ENCODE peak calls at places on chromosomes 1 and 21, in five cellular contexts. One of them, this sample, is unnamed.

GRCh38 chr21:30044447-30045064 is 104.8 kb upstream of the GRIK1 start:
- DNase-seq in lower lobe of right lung: no peak
- DNase-seq in left ventricle myocardium inferior: no peak
- DNase-seq in MM.1S: peak; percentile 23
- DNase-seq in heart right ventricle: no peak
- DNase-seq in this sample: no peak

GRCh38 chr1:155479205-155479604 is 83.4 kb downstream of the ASH1L start:
- DNase-seq in left ventricle myocardium inferior: no peak
- DNase-seq in lower lobe of right lung: no peak
- DNase-seq in MM.1S: no peak
- DNase-seq in heart right ventricle: no peak
- DNase-seq in this sample: no peak

GRCh38 chr1:26786437-26787380 is 1.0 kb upstream of the PIGV start:
- DNase-seq in left ventricle myocardium inferior: peak; percentile 67
- DNase-seq in MM.1S: peak; percentile 42
- DNase-seq in heart right ventricle: peak; percentile 67
- DNase-seq in lower lobe of right lung: peak; percentile 66
- DNase-seq in this sample: no peak

GRCh38 chr1:176904057-176904815 is 260.3 kb downstream of the ASTN1 start:
- DNase-seq in left ventricle myocardium inferior: no peak
- DNase-seq in lower lobe of right lung: no peak
- DNase-seq in heart right ventricle: no peak
- DNase-seq in MM.1S: no peak
- DNase-seq in this sample: no peak

GRCh38 chr1:53128401-53128800 is 14.0 kb downstream of the SLC1A7 start:
- DNase-seq in left ventricle myocardium inferior: no peak
- DNase-seq in MM.1S: no peak
- DNase-seq in heart right ventricle: no peak
- DNase-seq in lower lobe of right lung: no peak
- DNase-seq in this sample: peak; percentile 8

GRCh38 chr1:40032240-40032891 is 8.2 kb upstream of the CAP1 start:
- DNase-seq in left ventricle myocardium inferior: no peak
- DNase-seq in lower lobe of right lung: no peak
- DNase-seq in MM.1S: peak; percentile 74
- DNase-seq in heart right ventricle: no peak
- DNase-seq in this sample: no peak

GRCh38 chr1:154155282-154155681 is 409 bp upstream of the NUP210L start:
- DNase-seq in MM.1S: no peak
- DNase-seq in heart right ventricle: no peak
- DNase-seq in lower lobe of right lung: peak; percentile 53
- DNase-seq in left ventricle myocardium inferior: no peak
- DNase-seq in this sample: no peak

GRCh38 chr1:153306303-153307220 is 6.2 kb downstream of the PGLYRP3 start:
- DNase-seq in left ventricle myocardium inferior: no peak
- DNase-seq in lower lobe of right lung: no peak
- DNase-seq in heart right ventricle: no peak
- DNase-seq in MM.1S: no peak
- DNase-seq in this sample: no peak

GRCh38 chr1:9271268-9271667 is 21.4 kb upstream of the SPSB1 start:
- DNase-seq in MM.1S: no peak
- DNase-seq in left ventricle myocardium inferior: no peak
- DNase-seq in lower lobe of right lung: no peak
- DNase-seq in heart right ventricle: no peak
- DNase-seq in this sample: no peak

GRCh38 chr21:42468511-42469131 is 27.4 kb downstream of the RSPH1 start:
- DNase-seq in MM.1S: no peak
- DNase-seq in heart right ventricle: no peak
- DNase-seq in lower lobe of right lung: no peak
- DNase-seq in left ventricle myocardium inferior: no peak
- DNase-seq in this sample: no peak

GRCh38 chr1:220113136-220113695 is 19.3 kb downstream of the IARS2 start:
- DNase-seq in lower lobe of right lung: no peak
- DNase-seq in MM.1S: peak; percentile 58
- DNase-seq in heart right ventricle: no peak
- DNase-seq in left ventricle myocardium inferior: no peak
- DNase-seq in this sample: no peak

GRCh38 chr1:175294179-175294756 is 101.7 kb upstream of the KIAA0040 start:
- DNase-seq in heart right ventricle: no peak
- DNase-seq in MM.1S: no peak
- DNase-seq in lower lobe of right lung: no peak
- DNase-seq in left ventricle myocardium inferior: no peak
- DNase-seq in this sample: no peak

GRCh38 chr1:174074757-174075156 is 52.6 kb upstream of the RC3H1 start:
- DNase-seq in left ventricle myocardium inferior: no peak
- DNase-seq in MM.1S: peak; percentile 33
- DNase-seq in heart right ventricle: no peak
- DNase-seq in lower lobe of right lung: no peak
- DNase-seq in this sample: no peak

GRCh38 chr1:64487061-64487460 is 17.1 kb downstream of the CACHD1 start:
- DNase-seq in lower lobe of right lung: no peak
- DNase-seq in MM.1S: no peak
- DNase-seq in left ventricle myocardium inferior: no peak
- DNase-seq in heart right ventricle: no peak
- DNase-seq in this sample: no peak

GRCh38 chr1:64489707-64490106 is 19.8 kb downstream of the CACHD1 start:
- DNase-seq in MM.1S: no peak
- DNase-seq in heart right ventricle: no peak
- DNase-seq in lower lobe of right lung: no peak
- DNase-seq in left ventricle myocardium inferior: no peak
- DNase-seq in this sample: no peak

GRCh38 chr1:64493864-64494263 is 23.9 kb downstream of the CACHD1 start:
- DNase-seq in lower lobe of right lung: no peak
- DNase-seq in MM.1S: no peak
- DNase-seq in heart right ventricle: no peak
- DNase-seq in left ventricle myocardium inferior: no peak
- DNase-seq in this sample: no peak

GRCh38 chr1:64488862-64489261 is 18.9 kb downstream of the CACHD1 start:
- DNase-seq in heart right ventricle: no peak
- DNase-seq in lower lobe of right lung: no peak
- DNase-seq in left ventricle myocardium inferior: no peak
- DNase-seq in MM.1S: no peak
- DNase-seq in this sample: no peak

GRCh38 chr1:64490204-64490818 is 20.4 kb downstream of the CACHD1 start:
- DNase-seq in left ventricle myocardium inferior: no peak
- DNase-seq in lower lobe of right lung: no peak
- DNase-seq in MM.1S: no peak
- DNase-seq in heart right ventricle: no peak
- DNase-seq in this sample: no peak
- TF ChIP-seq CTCF in left ventricle myocardium inferior: no peak
- TF ChIP-seq CTCF in lower lobe of right lung: no peak
- TF ChIP-seq CTCF in MM.1S: no peak
- TF ChIP-seq CTCF in heart right ventricle: no peak
- TF ChIP-seq CTCF in this sample: no peak

GRCh38 chr1:79633456-79633855 is 626.9 kb upstream of the ADGRL4 start:
- DNase-seq in left ventricle myocardium inferior: no peak
- DNase-seq in lower lobe of right lung: no peak
- DNase-seq in MM.1S: no peak
- DNase-seq in heart right ventricle: no peak
- DNase-seq in this sample: no peak
- H3K4me1 ChIP-seq in left ventricle myocardium inferior: no peaks in the 10 kb centered on the region
- H3K4me1 ChIP-seq in lower lobe of right lung: no peaks in the 10 kb centered on the region
- H3K4me1 ChIP-seq in MM.1S: no peaks in the 10 kb centered on the region
- H3K4me1 ChIP-seq in heart right ventricle: no peaks in the 10 kb centered on the region
- H3K4me1 ChIP-seq in this sample: no peaks in the 10 kb centered on the region

GRCh38 chr1:179108644-179109043 is 26.8 kb downstream of the TOR3A start:
- DNase-seq in heart right ventricle: no peak
- DNase-seq in MM.1S: no peak
- DNase-seq in lower lobe of right lung: no peak
- DNase-seq in left ventricle myocardium inferior: no peak
- DNase-seq in this sample: no peak
- H3K4me3 ChIP-seq in heart right ventricle: no peak overlapping the region
- H3K4me3 ChIP-seq in MM.1S: no peak overlapping the region
- H3K4me3 ChIP-seq in lower lobe of right lung: no peak overlapping the region
- H3K4me3 ChIP-seq in left ventricle myocardium inferior: no peak overlapping the region
- H3K4me3 ChIP-seq in this sample: no peak overlapping the region

GRCh38 chr1:111199881-111200801 is at the start of gene DENND2D:
- DNase-seq in heart right ventricle: peak; percentile 25
- DNase-seq in lower lobe of right lung: peak; percentile 76
- DNase-seq in left ventricle myocardium inferior: peak; percentile 32
- DNase-seq in MM.1S: no peak
- DNase-seq in this sample: peak; percentile 86

GRCh38 chr1:111196213-111196612 is 4.2 kb downstream of the DENND2D start:
- DNase-seq in left ventricle myocardium inferior: no peak
- DNase-seq in lower lobe of right lung: no peak
- DNase-seq in heart right ventricle: no peak
- DNase-seq in MM.1S: no peak
- DNase-seq in this sample: no peak

GRCh38 chr1:111198836-111199235 is 1.6 kb downstream of the DENND2D start:
- DNase-seq in lower lobe of right lung: no peak
- DNase-seq in left ventricle myocardium inferior: no peak
- DNase-seq in MM.1S: no peak
- DNase-seq in heart right ventricle: no peak
- DNase-seq in this sample: no peak

GRCh38 chr1:111199329-111199728 is 1.1 kb downstream of the DENND2D start:
- DNase-seq in heart right ventricle: no peak
- DNase-seq in left ventricle myocardium inferior: no peak
- DNase-seq in lower lobe of right lung: no peak
- DNase-seq in MM.1S: no peak
- DNase-seq in this sample: no peak

DNA sequence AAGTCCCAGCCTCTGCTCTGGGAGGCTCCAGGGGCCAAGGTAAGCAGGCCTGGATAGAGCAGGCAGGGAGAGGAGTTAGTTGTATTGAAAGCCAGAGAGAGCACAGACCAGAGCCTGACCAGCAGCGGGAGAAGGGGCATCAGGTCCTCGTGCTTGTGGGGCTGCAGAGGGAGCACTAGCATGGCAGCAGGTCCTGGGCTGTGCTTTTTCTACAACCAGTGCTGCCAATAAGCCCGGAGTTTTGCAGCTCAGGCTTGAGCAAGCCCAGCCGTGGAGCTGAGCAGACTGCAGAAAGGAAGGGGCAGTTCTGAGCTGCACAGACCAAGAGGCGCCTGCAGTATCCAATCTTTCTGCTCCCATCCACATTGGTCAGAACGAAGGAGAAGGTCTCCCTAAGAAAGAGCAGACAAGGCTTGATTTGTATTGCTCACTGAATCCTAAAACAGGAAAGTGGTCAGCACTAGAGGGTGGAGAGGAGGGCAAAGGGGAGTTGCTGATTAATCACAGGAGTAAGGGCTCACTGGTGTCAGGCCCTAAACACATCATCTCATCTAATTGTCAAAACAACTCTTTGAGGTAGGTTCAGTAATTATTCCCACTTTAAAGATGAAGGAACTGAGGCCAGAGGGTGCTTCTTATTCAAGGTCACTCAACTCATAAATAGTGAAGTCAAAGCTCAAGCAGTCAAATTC is 2.7 kb downstream of the DENND2D start:
- DNase-seq in lower lobe of right lung: no peak
- DNase-seq in MM.1S: no peak
- DNase-seq in heart right ventricle: no peak
- DNase-seq in left ventricle myocardium inferior: no peak
- DNase-seq in this sample: peak; percentile 62
- TF ChIP-seq CTCF in lower lobe of right lung: peak; percentile 23
- TF ChIP-seq CTCF in MM.1S: no peak
- TF ChIP-seq CTCF in heart right ventricle: no peak
- TF ChIP-seq CTCF in left ventricle myocardium inferior: peak; percentile 16
- TF ChIP-seq CTCF in this sample: peak; percentile 45

GRCh38 chr1:201554167-201554600 is 15.3 kb downstream of the NAV1 start:
- DNase-seq in left ventricle myocardium inferior: no peak
- DNase-seq in heart right ventricle: no peak
- DNase-seq in MM.1S: no peak
- DNase-seq in lower lobe of right lung: peak; percentile 35
- DNase-seq in this sample: no peak
- H3K4me1 ChIP-seq in left ventricle myocardium inferior: peaks cover 74% of the 10 kb centered on the region
- H3K4me1 ChIP-seq in heart right ventricle: peaks cover 70% of the 10 kb centered on the region
- H3K4me1 ChIP-seq in MM.1S: no peaks in the 10 kb centered on the region
- H3K4me1 ChIP-seq in lower lobe of right lung: peaks cover 40% of the 10 kb centered on the region
- H3K4me1 ChIP-seq in this sample: peaks cover 74% of the 10 kb centered on the region

GRCh38 chr1:51328279-51328678 is 2.1 kb downstream of the TTC39A start:
- DNase-seq in MM.1S: no peak
- DNase-seq in left ventricle myocardium inferior: no peak
- DNase-seq in heart right ventricle: no peak
- DNase-seq in lower lobe of right lung: no peak
- DNase-seq in this sample: no peak

GRCh38 chr1:51328926-51329325 is 1.4 kb downstream of the TTC39A start:
- DNase-seq in MM.1S: no peak
- DNase-seq in heart right ventricle: no peak
- DNase-seq in left ventricle myocardium inferior: no peak
- DNase-seq in lower lobe of right lung: no peak
- DNase-seq in this sample: no peak

GRCh38 chr1:51331206-51332100 is 1.1 kb upstream of the TTC39A start:
- DNase-seq in lower lobe of right lung: no peak
- DNase-seq in MM.1S: no peak
- DNase-seq in left ventricle myocardium inferior: no peak
- DNase-seq in heart right ventricle: no peak
- DNase-seq in this sample: peak; percentile 58

GRCh38 chr1:51330331-51331201 is at the start of gene TTC39A:
- DNase-seq in left ventricle myocardium inferior: no peak
- DNase-seq in heart right ventricle: no peak
- DNase-seq in MM.1S: no peak
- DNase-seq in lower lobe of right lung: no peak
- DNase-seq in this sample: no peak

GRCh38 chr1:51329443-51330325 is 678 bp downstream of the TTC39A start:
- DNase-seq in MM.1S: no peak
- DNase-seq in lower lobe of right lung: peak; percentile 87
- DNase-seq in heart right ventricle: peak; percentile 70
- DNase-seq in left ventricle myocardium inferior: peak; percentile 68
- DNase-seq in this sample: peak; percentile 79
- H3K4me3 ChIP-seq in MM.1S: no peak overlapping the region
- H3K4me3 ChIP-seq in lower lobe of right lung: peak overlapping the region; percentile 40
- H3K4me3 ChIP-seq in heart right ventricle: peak overlapping the region; percentile 14
- H3K4me3 ChIP-seq in left ventricle myocardium inferior: peak overlapping the region; percentile 57
- H3K4me3 ChIP-seq in this sample: peak overlapping the region; percentile 15

DNA sequence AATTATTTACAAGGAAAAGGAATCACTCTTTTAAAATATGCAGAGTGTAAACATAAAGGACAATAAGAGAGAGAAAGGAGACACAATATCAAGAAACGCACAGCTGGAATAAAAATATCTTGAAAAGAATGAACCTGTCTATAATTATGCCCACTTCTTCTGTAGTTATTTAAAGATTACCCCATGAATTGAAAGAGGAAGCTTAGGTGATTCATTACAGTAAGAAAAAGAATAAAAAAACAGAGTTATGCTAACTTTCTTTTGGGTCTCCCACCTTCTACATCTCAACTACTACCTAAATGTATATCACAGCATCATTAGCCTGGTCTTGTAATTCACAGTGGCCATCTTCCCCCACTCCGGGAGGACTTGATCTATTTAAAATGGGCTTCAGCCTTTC is 182.1 kb downstream of the MRPL39 start:
- DNase-seq in left ventricle myocardium inferior: no peak
- DNase-seq in lower lobe of right lung: no peak
- DNase-seq in MM.1S: no peak
- DNase-seq in heart right ventricle: no peak
- DNase-seq in this sample: no peak
- TF ChIP-seq CTCF in left ventricle myocardium inferior: no peak
- TF ChIP-seq CTCF in lower lobe of right lung: no peak
- TF ChIP-seq CTCF in MM.1S: no peak
- TF ChIP-seq CTCF in heart right ventricle: no peak
- TF ChIP-seq CTCF in this sample: no peak

This sample was measured in left lung.